ENCODE peak calls at places on chromosome 6, in nine cellular contexts. One of them, this sample, is unnamed.

GRCh38 chr6:159443521-159443920 is 249.5 kb downstream of the SOD2 start:
- DNase-seq in HuH-7.5: no peak
- DNase-seq in lung microvascular endothelial cell: no peak
- DNase-seq in activated CD8-positive, alpha-beta memory T cell treated with anti-CD3 and anti-CD28 coated beads, Interleukin-2, amount 10 ng/mL, durations not matched to agents 7 days and 5 days: no peak
- DNase-seq in NCI-H460: no peak
- DNase-seq in NCI-H526 treated with DMSO at 0.1 percent for 48 hours: no peak
- DNase-seq in ascending aorta: no peak
- DNase-seq in T-helper 1 cell: no peak
- DNase-seq in neural crest cell: no peak
- DNase-seq in this sample: no peak

GRCh38 chr6:1404066-1404712 is 14.8 kb downstream of the FOXF2 start:
- DNase-seq in HuH-7.5: no peak
- DNase-seq in lung microvascular endothelial cell: peak; percentile 14
- DNase-seq in activated CD8-positive, alpha-beta memory T cell treated with anti-CD3 and anti-CD28 coated beads, Interleukin-2, amount 10 ng/mL, durations not matched to agents 7 days and 5 days: no peak
- DNase-seq in NCI-H460: no peak
- DNase-seq in NCI-H526 treated with DMSO at 0.1 percent for 48 hours: no peak
- DNase-seq in ascending aorta: no peak
- DNase-seq in T-helper 1 cell: no peak
- DNase-seq in neural crest cell: no peak
- DNase-seq in this sample: no peak

GRCh38 chr6:25623874-25624273 is 28.1 kb upstream of the SCGN start:
- DNase-seq in HuH-7.5: no peak
- DNase-seq in lung microvascular endothelial cell: no peak
- DNase-seq in activated CD8-positive, alpha-beta memory T cell treated with anti-CD3 and anti-CD28 coated beads, Interleukin-2, amount 10 ng/mL, durations not matched to agents 7 days and 5 days: no peak
- DNase-seq in NCI-H460: no peak
- DNase-seq in NCI-H526 treated with DMSO at 0.1 percent for 48 hours: peak; percentile 4
- DNase-seq in ascending aorta: no peak
- DNase-seq in T-helper 1 cell: no peak
- DNase-seq in neural crest cell: no peak
- DNase-seq in this sample: no peak

GRCh38 chr6:166502453-166502852 is 84.0 kb downstream of the RAMACL start:
- DNase-seq in HuH-7.5: no peak
- DNase-seq in lung microvascular endothelial cell: no peak
- DNase-seq in activated CD8-positive, alpha-beta memory T cell treated with anti-CD3 and anti-CD28 coated beads, Interleukin-2, amount 10 ng/mL, durations not matched to agents 7 days and 5 days: no peak
- DNase-seq in NCI-H460: no peak
- DNase-seq in NCI-H526 treated with DMSO at 0.1 percent for 48 hours: no peak
- DNase-seq in ascending aorta: no peak
- DNase-seq in T-helper 1 cell: no peak
- DNase-seq in neural crest cell: no peak
- DNase-seq in this sample: no peak

GRCh38 chr6:85417336-85417735 is 32.5 kb upstream of the NT5E start:
- DNase-seq in HuH-7.5: no peak
- DNase-seq in lung microvascular endothelial cell: peak; percentile 16
- DNase-seq in activated CD8-positive, alpha-beta memory T cell treated with anti-CD3 and anti-CD28 coated beads, Interleukin-2, amount 10 ng/mL, durations not matched to agents 7 days and 5 days: no peak
- DNase-seq in NCI-H460: no peak
- DNase-seq in NCI-H526 treated with DMSO at 0.1 percent for 48 hours: no peak
- DNase-seq in ascending aorta: no peak
- DNase-seq in T-helper 1 cell: no peak
- DNase-seq in neural crest cell: no peak
- DNase-seq in this sample: no peak

GRCh38 chr6:160733045-160733646 is 31.1 kb downstream of the PLG start:
- DNase-seq in HuH-7.5: peak; percentile 14
- DNase-seq in lung microvascular endothelial cell: peak; percentile 55
- DNase-seq in activated CD8-positive, alpha-beta memory T cell treated with anti-CD3 and anti-CD28 coated beads, Interleukin-2, amount 10 ng/mL, durations not matched to agents 7 days and 5 days: peak; percentile 50
- DNase-seq in NCI-H460: peak; percentile 31
- DNase-seq in NCI-H526 treated with DMSO at 0.1 percent for 48 hours: no peak
- DNase-seq in ascending aorta: no peak
- DNase-seq in T-helper 1 cell: no peak
- DNase-seq in neural crest cell: peak; percentile 49
- DNase-seq in this sample: peak; percentile 15

GRCh38 chr6:51568771-51569170 is 518.6 kb downstream of the PKHD1 start:
- DNase-seq in HuH-7.5: no peak
- DNase-seq in lung microvascular endothelial cell: no peak
- DNase-seq in activated CD8-positive, alpha-beta memory T cell treated with anti-CD3 and anti-CD28 coated beads, Interleukin-2, amount 10 ng/mL, durations not matched to agents 7 days and 5 days: no peak
- DNase-seq in NCI-H460: no peak
- DNase-seq in NCI-H526 treated with DMSO at 0.1 percent for 48 hours: no peak
- DNase-seq in ascending aorta: no peak
- DNase-seq in T-helper 1 cell: no peak
- DNase-seq in neural crest cell: no peak
- DNase-seq in this sample: no peak

GRCh38 chr6:129491436-129491835 is 218.5 kb downstream of the ARHGAP18 start:
- DNase-seq in HuH-7.5: no peak
- DNase-seq in lung microvascular endothelial cell: peak; percentile 45
- DNase-seq in activated CD8-positive, alpha-beta memory T cell treated with anti-CD3 and anti-CD28 coated beads, Interleukin-2, amount 10 ng/mL, durations not matched to agents 7 days and 5 days: no peak
- DNase-seq in NCI-H460: no peak
- DNase-seq in NCI-H526 treated with DMSO at 0.1 percent for 48 hours: no peak
- DNase-seq in ascending aorta: no peak
- DNase-seq in T-helper 1 cell: no peak
- DNase-seq in neural crest cell: no peak
- DNase-seq in this sample: no peak

GRCh38 chr6:35736293-35736894 is 438 bp upstream of the ARMC12 start:
- DNase-seq in HuH-7.5: peak; percentile 74
- DNase-seq in lung microvascular endothelial cell: peak; percentile 51
- DNase-seq in activated CD8-positive, alpha-beta memory T cell treated with anti-CD3 and anti-CD28 coated beads, Interleukin-2, amount 10 ng/mL, durations not matched to agents 7 days and 5 days: peak; percentile 90
- DNase-seq in NCI-H460: peak; percentile 43
- DNase-seq in NCI-H526 treated with DMSO at 0.1 percent for 48 hours: peak; percentile 22
- DNase-seq in ascending aorta: no peak
- DNase-seq in T-helper 1 cell: peak; percentile 75
- DNase-seq in neural crest cell: peak; percentile 79
- DNase-seq in this sample: peak; percentile 89

GRCh38 chr6:4487538-4487937 is 288.7 kb upstream of the CDYL start:
- DNase-seq in HuH-7.5: no peak
- DNase-seq in lung microvascular endothelial cell: no peak
- DNase-seq in activated CD8-positive, alpha-beta memory T cell treated with anti-CD3 and anti-CD28 coated beads, Interleukin-2, amount 10 ng/mL, durations not matched to agents 7 days and 5 days: no peak
- DNase-seq in NCI-H460: no peak
- DNase-seq in NCI-H526 treated with DMSO at 0.1 percent for 48 hours: no peak
- DNase-seq in ascending aorta: no peak
- DNase-seq in T-helper 1 cell: no peak
- DNase-seq in neural crest cell: no peak
- DNase-seq in this sample: no peak

GRCh38 chr6:123803862-123804681 is at the start of gene NKAIN2:
- DNase-seq in HuH-7.5: peak; percentile 27
- DNase-seq in lung microvascular endothelial cell: no peak
- DNase-seq in activated CD8-positive, alpha-beta memory T cell treated with anti-CD3 and anti-CD28 coated beads, Interleukin-2, amount 10 ng/mL, durations not matched to agents 7 days and 5 days: no peak
- DNase-seq in NCI-H460: peak; percentile 31
- DNase-seq in NCI-H526 treated with DMSO at 0.1 percent for 48 hours: no peak
- DNase-seq in ascending aorta: no peak
- DNase-seq in T-helper 1 cell: no peak
- DNase-seq in neural crest cell: peak; percentile 60
- DNase-seq in this sample: no peak

GRCh38 chr6:44415424-44415823 is 27.9 kb downstream of the CDC5L start:
- DNase-seq in HuH-7.5: no peak
- DNase-seq in lung microvascular endothelial cell: peak; percentile 5
- DNase-seq in activated CD8-positive, alpha-beta memory T cell treated with anti-CD3 and anti-CD28 coated beads, Interleukin-2, amount 10 ng/mL, durations not matched to agents 7 days and 5 days: no peak
- DNase-seq in NCI-H460: no peak
- DNase-seq in NCI-H526 treated with DMSO at 0.1 percent for 48 hours: no peak
- DNase-seq in ascending aorta: no peak
- DNase-seq in T-helper 1 cell: no peak
- DNase-seq in neural crest cell: no peak
- DNase-seq in this sample: no peak

This sample was measured in CD8-positive, alpha-beta T cell.